ENCODE peak calls at places on chromosome 10, in ten cellular contexts. One of them, this sample, is unnamed.
A peak's percentile ranks its signal among the peaks of the same experiment; 100 is the strongest.

GRCh38 chr10:114685456-114685855 is 27.4 kb upstream of the ABLIM1 start:
- DNase-seq in gastrocnemius medialis: no peak
- DNase-seq in transverse colon: no peak
- DNase-seq in NB4: no peak
- DNase-seq in A549: no peak
- DNase-seq in tibial nerve: no peak
- DNase-seq in IMR-90: no peak
- DNase-seq in HCT116: no peak
- DNase-seq in heart left ventricle: peak; percentile 75
- DNase-seq in K562: no peak
- DNase-seq in this sample: no peak

GRCh38 chr10:59880019-59880717 is 26.2 kb downstream of the CCDC6 start:
- DNase-seq in gastrocnemius medialis: no peak
- DNase-seq in transverse colon: no peak
- DNase-seq in NB4: no peak
- DNase-seq in A549: no peak
- DNase-seq in tibial nerve: no peak
- DNase-seq in IMR-90: no peak
- DNase-seq in HCT116: no peak
- DNase-seq in heart left ventricle: no peak
- DNase-seq in K562: no peak
- DNase-seq in this sample: no peak

GRCh38 chr10:114437456-114438292 is 33.4 kb upstream of the AFAP1L2 start:
- DNase-seq in gastrocnemius medialis: no peak
- DNase-seq in transverse colon: no peak
- DNase-seq in NB4: peak; percentile 12
- DNase-seq in A549: peak; percentile 41
- DNase-seq in tibial nerve: no peak
- DNase-seq in IMR-90: peak; percentile 19
- DNase-seq in HCT116: no peak
- DNase-seq in heart left ventricle: no peak
- DNase-seq in K562: peak; percentile 9
- DNase-seq in this sample: no peak

GRCh38 chr10:128498378-128498730 is 372.1 kb upstream of the MKI67 start:
- DNase-seq in gastrocnemius medialis: no peak
- DNase-seq in transverse colon: no peak
- DNase-seq in NB4: no peak
- DNase-seq in A549: no peak
- DNase-seq in tibial nerve: no peak
- DNase-seq in IMR-90: no peak
- DNase-seq in HCT116: no peak
- DNase-seq in heart left ventricle: no peak
- DNase-seq in K562: no peak
- DNase-seq in this sample: no peak

GRCh38 chr10:79944428-79945395 is 4.2 kb downstream of the SFTPD start:
- DNase-seq in gastrocnemius medialis: no peak
- DNase-seq in transverse colon: no peak
- DNase-seq in NB4: no peak
- DNase-seq in A549: no peak
- DNase-seq in tibial nerve: no peak
- DNase-seq in IMR-90: no peak
- DNase-seq in HCT116: no peak
- DNase-seq in heart left ventricle: no peak
- DNase-seq in K562: no peak
- DNase-seq in this sample: no peak

GRCh38 chr10:127485153-127485857 is 63.8 kb upstream of the NPS start:
- DNase-seq in gastrocnemius medialis: no peak
- DNase-seq in transverse colon: no peak
- DNase-seq in NB4: no peak
- DNase-seq in A549: peak; percentile 51
- DNase-seq in tibial nerve: no peak
- DNase-seq in IMR-90: peak; percentile 73
- DNase-seq in HCT116: no peak
- DNase-seq in heart left ventricle: no peak
- DNase-seq in K562: no peak
- DNase-seq in this sample: no peak

GRCh38 chr10:74662635-74663034 is 163.8 kb upstream of the KAT6B start:
- DNase-seq in gastrocnemius medialis: no peak
- DNase-seq in transverse colon: no peak
- DNase-seq in NB4: no peak
- DNase-seq in A549: no peak
- DNase-seq in tibial nerve: no peak
- DNase-seq in IMR-90: no peak
- DNase-seq in HCT116: no peak
- DNase-seq in heart left ventricle: no peak
- DNase-seq in K562: no peak
- DNase-seq in this sample: no peak

GRCh38 chr10:110137142-110137545 is 70.3 kb upstream of the MXI1 start:
- DNase-seq in gastrocnemius medialis: no peak
- DNase-seq in transverse colon: no peak
- DNase-seq in NB4: peak; percentile 91
- DNase-seq in A549: peak; percentile 77
- DNase-seq in tibial nerve: no peak
- DNase-seq in IMR-90: peak; percentile 78
- DNase-seq in HCT116: peak; percentile 55
- DNase-seq in heart left ventricle: no peak
- DNase-seq in K562: peak; percentile 41
- DNase-seq in this sample: no peak

GRCh38 chr10:132538790-132539421 is 1.3 kb downstream of the INPP5A start:
- DNase-seq in gastrocnemius medialis: no peak
- DNase-seq in transverse colon: peak; percentile 10
- DNase-seq in NB4: peak; percentile 52
- DNase-seq in A549: no peak
- DNase-seq in tibial nerve: no peak
- DNase-seq in IMR-90: no peak
- DNase-seq in HCT116: no peak
- DNase-seq in heart left ventricle: peak; percentile 31
- DNase-seq in K562: no peak
- DNase-seq in this sample: no peak

GRCh38 chr10:132538031-132538789 is 623 bp downstream of the INPP5A start:
- DNase-seq in gastrocnemius medialis: no peak
- DNase-seq in transverse colon: peak; percentile 24
- DNase-seq in NB4: peak; percentile 47
- DNase-seq in A549: no peak
- DNase-seq in tibial nerve: no peak
- DNase-seq in IMR-90: no peak
- DNase-seq in HCT116: no peak
- DNase-seq in heart left ventricle: peak; percentile 33
- DNase-seq in K562: no peak
- DNase-seq in this sample: peak; percentile 46

GRCh38 chr10:132539894-132540293 is 2.3 kb downstream of the INPP5A start:
- DNase-seq in gastrocnemius medialis: no peak
- DNase-seq in transverse colon: no peak
- DNase-seq in NB4: peak; percentile 67
- DNase-seq in A549: no peak
- DNase-seq in tibial nerve: no peak
- DNase-seq in IMR-90: peak; percentile 75
- DNase-seq in HCT116: no peak
- DNase-seq in heart left ventricle: peak; percentile 13
- DNase-seq in K562: no peak
- DNase-seq in this sample: no peak

GRCh38 chr10:132540456-132540855 is 2.9 kb downstream of the INPP5A start:
- DNase-seq in gastrocnemius medialis: no peak
- DNase-seq in transverse colon: peak; percentile 13
- DNase-seq in NB4: peak; percentile 51
- DNase-seq in A549: no peak
- DNase-seq in tibial nerve: no peak
- DNase-seq in IMR-90: peak; percentile 29
- DNase-seq in HCT116: no peak
- DNase-seq in heart left ventricle: peak; percentile 53
- DNase-seq in K562: no peak
- DNase-seq in this sample: no peak

DNA sequence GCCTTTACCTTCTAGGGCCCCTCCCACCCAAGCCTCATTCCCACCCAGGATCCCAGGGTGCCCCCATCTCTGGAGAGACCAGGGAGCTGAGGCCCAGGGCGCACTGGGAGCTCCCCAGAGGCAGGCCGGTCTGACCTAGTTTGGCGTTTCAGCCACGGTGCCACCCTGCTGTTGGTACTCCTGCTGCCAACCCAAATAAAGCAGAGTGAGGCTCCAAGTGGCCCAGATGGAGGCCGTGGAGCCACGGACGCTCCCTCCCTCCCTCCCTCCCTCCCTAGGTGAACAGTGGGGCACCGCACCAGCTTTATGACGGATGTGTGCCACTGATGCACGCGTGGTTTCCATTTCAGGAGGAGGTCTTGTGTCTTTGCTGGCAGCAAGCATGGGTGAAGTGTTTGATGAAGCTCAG is 1.8 kb downstream of the INPP5A start:
- DNase-seq in gastrocnemius medialis: peak; percentile 70
- DNase-seq in transverse colon: peak; percentile 19
- DNase-seq in NB4: no peak
- DNase-seq in A549: no peak
- DNase-seq in tibial nerve: no peak
- DNase-seq in IMR-90: no peak
- DNase-seq in HCT116: no peak
- DNase-seq in heart left ventricle: peak; percentile 62
- DNase-seq in K562: no peak
- DNase-seq in this sample: no peak
- H3K4me3 ChIP-seq in gastrocnemius medialis: peak overlapping the region; percentile 71
- H3K4me3 ChIP-seq in transverse colon: peak overlapping the region; percentile 70
- H3K4me3 ChIP-seq in NB4: peak overlapping the region; percentile 92
- H3K4me3 ChIP-seq in A549: no peak overlapping the region
- H3K4me3 ChIP-seq in tibial nerve: peak overlapping the region; percentile 65
- H3K4me3 ChIP-seq in IMR-90: no peak overlapping the region
- H3K4me3 ChIP-seq in HCT116: no peak overlapping the region
- H3K4me3 ChIP-seq in heart left ventricle: peak overlapping the region; percentile 77
- H3K4me3 ChIP-seq in K562: no peak overlapping the region
- H3K4me3 ChIP-seq in this sample: peak overlapping the region; percentile 60

DNA sequence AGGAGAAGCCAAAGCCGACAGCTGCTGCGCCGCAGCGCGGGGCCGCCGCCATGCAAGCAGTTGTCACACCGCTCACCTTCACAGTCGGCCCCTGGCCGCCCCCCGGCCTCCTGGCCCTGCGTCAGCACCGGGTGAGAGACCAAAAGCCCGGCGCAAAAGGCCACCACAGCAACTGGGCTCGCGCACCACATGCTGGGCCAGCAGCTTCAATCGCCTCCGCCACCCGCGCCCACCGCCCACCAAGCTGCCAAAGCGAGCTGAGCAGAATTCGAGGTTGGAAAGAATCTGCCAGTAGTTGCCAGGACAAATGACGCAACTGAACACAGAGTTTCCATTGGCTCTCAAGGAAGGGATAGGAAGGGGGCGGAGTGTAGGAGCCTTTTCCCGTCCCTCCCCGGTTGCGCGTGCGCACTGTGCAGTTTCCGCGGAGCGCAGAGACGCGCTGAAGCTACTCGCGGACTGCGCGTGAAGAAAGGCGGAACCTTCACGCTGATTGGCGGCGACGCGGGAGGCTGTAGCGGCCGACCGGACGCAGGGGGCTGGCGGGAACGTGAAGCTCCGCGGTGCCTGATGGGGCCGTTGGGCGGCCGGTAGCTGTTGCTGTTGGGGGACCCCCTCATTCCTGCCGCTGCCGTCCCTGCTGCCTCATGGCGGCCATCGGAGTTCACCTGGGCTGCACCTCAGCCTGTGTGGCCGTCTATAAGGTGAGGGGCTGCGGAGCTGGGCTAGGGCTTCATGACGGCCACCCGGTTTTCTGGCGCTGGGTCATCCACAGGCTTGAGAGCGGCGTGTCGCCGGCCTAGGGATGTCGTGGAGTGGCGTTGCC is at the start of the genes CDNF, HSPA14 and MSANTD7:
- DNase-seq in gastrocnemius medialis: peak; percentile 98
- DNase-seq in transverse colon: peak; percentile 100
- DNase-seq in NB4: peak; percentile 97
- DNase-seq in A549: peak; percentile 99
- DNase-seq in tibial nerve: peak; percentile 96
- DNase-seq in IMR-90: peak; percentile 99
- DNase-seq in HCT116: peak; percentile 98
- DNase-seq in heart left ventricle: peak; percentile 100
- DNase-seq in K562: peak; percentile 97
- DNase-seq in this sample: peak; percentile 99
- TF ChIP-seq POLR2A in gastrocnemius medialis: peak; percentile 93
- TF ChIP-seq POLR2A in transverse colon: peak; percentile 92
- TF ChIP-seq POLR2A in NB4: peak; percentile 71
- TF ChIP-seq POLR2A in A549: peak; percentile 86
- TF ChIP-seq POLR2A in tibial nerve: peak; percentile 78
- TF ChIP-seq POLR2A in IMR-90: peak; percentile 91
- TF ChIP-seq POLR2A in HCT116: peak; percentile 75
- TF ChIP-seq POLR2A in heart left ventricle: peak; percentile 28
- TF ChIP-seq POLR2A in K562: peak; percentile 96
- TF ChIP-seq POLR2A in this sample: peak; percentile 79

GRCh38 chr10:70167246-70167645 is 3.1 kb downstream of the SAR1A start:
- DNase-seq in gastrocnemius medialis: no peak
- DNase-seq in transverse colon: no peak
- DNase-seq in NB4: no peak
- DNase-seq in A549: no peak
- DNase-seq in tibial nerve: no peak
- DNase-seq in IMR-90: no peak
- DNase-seq in HCT116: no peak
- DNase-seq in heart left ventricle: no peak
- DNase-seq in K562: no peak
- DNase-seq in this sample: no peak
- H3K4me3 ChIP-seq in gastrocnemius medialis: no peak overlapping the region
- H3K4me3 ChIP-seq in transverse colon: no peak overlapping the region
- H3K4me3 ChIP-seq in NB4: no peak overlapping the region
- H3K4me3 ChIP-seq in A549: no peak overlapping the region
- H3K4me3 ChIP-seq in tibial nerve: no peak overlapping the region
- H3K4me3 ChIP-seq in IMR-90: no peak overlapping the region
- H3K4me3 ChIP-seq in HCT116: no peak overlapping the region
- H3K4me3 ChIP-seq in heart left ventricle: no peak overlapping the region
- H3K4me3 ChIP-seq in K562: no peak overlapping the region
- H3K4me3 ChIP-seq in this sample: no peak overlapping the region

GRCh38 chr10:62264126-62264525 is 4.5 kb downstream of the RTKN2 start:
- DNase-seq in gastrocnemius medialis: no peak
- DNase-seq in transverse colon: no peak
- DNase-seq in NB4: no peak
- DNase-seq in A549: no peak
- DNase-seq in tibial nerve: no peak
- DNase-seq in IMR-90: no peak
- DNase-seq in HCT116: no peak
- DNase-seq in heart left ventricle: no peak
- DNase-seq in K562: no peak
- DNase-seq in this sample: no peak

GRCh38 chr10:62268027-62268398 is 631 bp downstream of the RTKN2 start:
- DNase-seq in gastrocnemius medialis: no peak
- DNase-seq in transverse colon: no peak
- DNase-seq in NB4: peak; percentile 35
- DNase-seq in A549: no peak
- DNase-seq in tibial nerve: no peak
- DNase-seq in IMR-90: no peak
- DNase-seq in HCT116: no peak
- DNase-seq in heart left ventricle: no peak
- DNase-seq in K562: no peak
- DNase-seq in this sample: no peak

GRCh38 chr10:62266147-62266546 is 2.5 kb downstream of the RTKN2 start:
- DNase-seq in gastrocnemius medialis: no peak
- DNase-seq in transverse colon: no peak
- DNase-seq in NB4: no peak
- DNase-seq in A549: no peak
- DNase-seq in tibial nerve: no peak
- DNase-seq in IMR-90: no peak
- DNase-seq in HCT116: no peak
- DNase-seq in heart left ventricle: no peak
- DNase-seq in K562: no peak
- DNase-seq in this sample: no peak

GRCh38 chr10:62266611-62267010 is 2.0 kb downstream of the RTKN2 start:
- DNase-seq in gastrocnemius medialis: no peak
- DNase-seq in transverse colon: no peak
- DNase-seq in NB4: no peak
- DNase-seq in A549: no peak
- DNase-seq in tibial nerve: no peak
- DNase-seq in IMR-90: no peak
- DNase-seq in HCT116: no peak
- DNase-seq in heart left ventricle: no peak
- DNase-seq in K562: no peak
- DNase-seq in this sample: no peak

DNA sequence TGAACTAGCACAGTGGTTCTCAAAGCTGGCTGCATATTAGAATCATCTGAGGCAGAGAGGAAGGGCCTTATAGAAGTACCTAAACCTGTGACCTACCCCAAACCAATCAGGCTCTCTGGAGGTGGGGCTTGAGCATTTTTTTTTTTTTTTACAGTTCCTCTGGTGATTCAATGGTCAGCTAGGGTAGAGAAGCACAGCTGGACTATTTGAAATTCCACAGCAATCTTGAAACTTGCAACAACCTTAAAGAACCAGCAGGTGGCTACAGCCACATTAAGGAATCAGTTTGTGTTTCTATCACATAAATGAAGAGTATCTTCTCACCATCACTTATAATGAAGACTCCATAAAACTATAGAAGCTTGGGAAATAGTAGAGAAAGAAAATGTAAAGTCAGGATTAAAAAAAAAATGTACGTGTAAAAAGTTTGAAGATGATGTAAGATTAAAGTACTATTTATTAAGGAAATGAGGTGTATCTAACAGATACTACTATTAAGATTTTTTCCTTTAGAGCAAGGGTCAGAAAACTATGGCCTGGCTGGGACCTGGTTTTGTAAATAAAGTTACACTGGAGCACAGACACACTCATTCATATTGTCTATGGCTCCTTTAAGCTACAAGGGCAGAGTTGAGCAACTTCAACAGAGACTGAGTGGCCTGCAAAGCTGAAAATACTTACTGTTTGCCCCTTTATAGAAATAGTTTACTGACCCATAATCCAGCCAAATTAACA is 3.8 kb downstream of the RTKN2 start:
- DNase-seq in gastrocnemius medialis: no peak
- DNase-seq in transverse colon: no peak
- DNase-seq in NB4: peak; percentile 76
- DNase-seq in A549: peak; percentile 85
- DNase-seq in tibial nerve: no peak
- DNase-seq in IMR-90: peak; percentile 92
- DNase-seq in HCT116: peak; percentile 87
- DNase-seq in heart left ventricle: no peak
- DNase-seq in K562: peak; percentile 38
- DNase-seq in this sample: no peak
- TF ChIP-seq POLR2A in gastrocnemius medialis: no peak
- TF ChIP-seq POLR2A in transverse colon: no peak
- TF ChIP-seq POLR2A in NB4: no peak
- TF ChIP-seq POLR2A in A549: no peak
- TF ChIP-seq POLR2A in tibial nerve: no peak
- TF ChIP-seq POLR2A in IMR-90: no peak
- TF ChIP-seq POLR2A in HCT116: no peak
- TF ChIP-seq POLR2A in heart left ventricle: no peak
- TF ChIP-seq POLR2A in K562: no peak
- TF ChIP-seq POLR2A in this sample: no peak

This sample was measured in uterus.